ENCODE peak calls at places on chromosomes 16 and 17, in eight cellular contexts. R is mammary epithelial cell, O is lower lobe of right lung, D is sigmoid colon, V is IMR-90, Z is H9, I is uterus, P is pancreas. F is an unnamed sample.

GRCh38 chr16:78987676-78988075 is 612.9 kb downstream of the MAF start:
- DNase-seq in P (no peak), V (no peak), R (peak; percentile 83), O (no peak), I (no peak), D (no peak), Z (no peak), F (no peak)

GRCh38 chr16:73216932-73217331 is 169.0 kb upstream of the ZFHX3 start:
- DNase-seq in P (no peak), D (no peak), I (no peak), R (no peak), O (no peak), Z (no peak), V (peak; percentile 44), F (no peak)

GRCh38 chr16:1132431-1132830 is 20.5 kb upstream of the CACNA1H start:
- DNase-seq in Z (no peak), P (no peak), V (no peak), I (no peak), R (no peak), O (no peak), D (no peak), F (no peak)

GRCh38 chr16:2966803-2967184 is 2.4 kb upstream of the PAQR4 start:
- DNase-seq in V (no peak), I (no peak), R (no peak), Z (no peak), O (peak; percentile 66), P (peak; percentile 62), D (no peak), F (peak; percentile 20)

GRCh38 chr17:1555618-1556471 is 6.7 kb downstream of the PITPNA start:
- DNase-seq in O (peak; percentile 64), I (no peak), Z (no peak), R (no peak), V (no peak), P (no peak), D (no peak), F (no peak)

GRCh38 chr17:47810200-47810821 is 11.3 kb downstream of the OSBPL7 start:
- DNase-seq in Z (peak; percentile 73), O (peak; percentile 75), V (peak; percentile 87), P (peak; percentile 85), I (no peak), D (peak; percentile 63), R (peak; percentile 96), F (peak; percentile 75)

GRCh38 chr17:46194393-46195216 is 1.4 kb upstream of the KANSL1 start:
- DNase-seq in I (no peak), V (peak; percentile 59), O (no peak), P (no peak), R (no peak), Z (no peak), D (no peak), F (peak; percentile 88)

GRCh38 chr17:63827002-63827800 is at the start of the genes FTSJ3 and PSMC5:
- DNase-seq in V (peak; percentile 93), I (peak; percentile 95), R (peak; percentile 95), Z (peak; percentile 98), D (peak; percentile 98), O (peak; percentile 97), P (peak; percentile 95), F (peak; percentile 98)

GRCh38 chr17:69246726-69247375 is 18.2 kb upstream of the ABCA10 start:
- DNase-seq in I (no peak), O (no peak), R (peak; percentile 24), V (peak; percentile 55), D (no peak), P (no peak), Z (no peak), F (peak; percentile 88)

GRCh38 chr17:40497704-40498103 is 3.7 kb downstream of the TNS4 start:
- DNase-seq in I (no peak), Z (no peak), R (peak; percentile 86), D (no peak), O (no peak), V (peak; percentile 61), P (no peak), F (peak; percentile 65)

GRCh38 chr17:14203392-14203791 is 33.3 kb downstream of the CDRT15 start:
- DNase-seq in I (no peak), D (no peak), P (no peak), R (no peak), Z (no peak), O (no peak), V (peak; percentile 8), F (peak; percentile 14)

GRCh38 chr17:76700290-76700626 is 10.5 kb downstream of the MXRA7 start:
- DNase-seq in Z (no peak), D (no peak), R (no peak), P (no peak), I (no peak), O (no peak), V (no peak), F (no peak)

GRCh38 chr17:76700627-76701470 is 9.9 kb downstream of the MXRA7 start:
- DNase-seq in P (no peak), D (peak; percentile 91), V (peak; percentile 93), I (peak; percentile 89), O (no peak), Z (no peak), R (peak; percentile 82), F (peak; percentile 84)

GRCh38 chr17:76701471-76701967 is 9.2 kb downstream of the MXRA7 start:
- DNase-seq in O (no peak), V (no peak), Z (no peak), R (no peak), P (no peak), I (no peak), D (no peak), F (no peak)

GRCh38 chr17:76704799-76705198 is 6.0 kb downstream of the MXRA7 start:
- DNase-seq in I (no peak), P (no peak), O (no peak), D (peak; percentile 55), Z (no peak), V (no peak), R (no peak), F (no peak)

GRCh38 chr17:76702941-76703637 is 7.7 kb downstream of the MXRA7 start:
- DNase-seq in D (peak; percentile 65), P (no peak), Z (no peak), V (no peak), O (no peak), I (no peak), R (no peak), F (no peak)
- H3K4me1 ChIP-seq in D (peaks cover 85% of the 10 kb centered on the region), P (no peaks in the 10 kb centered on the region), Z (peaks cover 8% of the 10 kb centered on the region), V (peaks cover 43% of the 10 kb centered on the region), O (peaks cover 53% of the 10 kb centered on the region), I (no peaks in the 10 kb centered on the region), R (peaks cover 29% of the 10 kb centered on the region), F (peaks cover 53% of the 10 kb centered on the region)

DNA sequence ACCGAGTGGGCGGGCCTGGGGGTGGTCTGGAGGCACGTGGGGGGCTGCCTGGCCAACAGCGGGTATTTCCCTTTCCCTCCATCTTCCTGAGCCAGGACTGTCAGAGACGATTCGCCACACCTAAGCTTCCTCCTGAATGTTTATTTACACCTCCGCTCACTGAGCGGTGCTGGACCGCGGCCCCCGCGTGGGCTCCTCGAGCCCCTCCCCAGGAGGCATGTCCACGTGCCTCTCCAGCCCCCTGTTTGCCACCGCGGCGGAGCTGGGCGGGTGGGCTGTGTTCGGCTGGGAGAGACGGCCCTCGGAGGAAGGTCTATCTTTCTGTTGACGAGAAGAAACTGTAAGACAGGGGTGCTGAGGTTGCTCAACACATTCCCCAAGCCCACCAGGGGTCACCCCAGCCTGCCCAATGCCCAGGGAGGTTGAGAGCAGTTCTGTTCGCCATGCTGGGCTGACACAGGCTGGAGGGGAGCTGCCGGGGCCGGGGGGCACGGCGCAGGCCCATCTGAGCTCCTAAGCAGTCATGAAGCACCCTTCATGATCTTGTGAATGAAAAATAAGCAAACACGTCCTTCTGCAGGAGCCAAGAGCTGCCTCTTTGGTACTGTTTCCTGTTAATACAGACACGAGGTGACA is 8.9 kb downstream of the UBALD2 start:
- DNase-seq in P (peak; percentile 19), R (no peak), O (no peak), D (no peak), I (no peak), Z (no peak), V (no peak), F (no peak)
- H3K4me1 ChIP-seq in P (peaks cover 13% of the 10 kb centered on the region), R (peaks cover 5% of the 10 kb centered on the region), O (peaks cover 65% of the 10 kb centered on the region), D (peaks cover 28% of the 10 kb centered on the region), I (no peaks in the 10 kb centered on the region), Z (no peaks in the 10 kb centered on the region), V (peaks cover 7% of the 10 kb centered on the region), F (peaks cover 39% of the 10 kb centered on the region)

DNA sequence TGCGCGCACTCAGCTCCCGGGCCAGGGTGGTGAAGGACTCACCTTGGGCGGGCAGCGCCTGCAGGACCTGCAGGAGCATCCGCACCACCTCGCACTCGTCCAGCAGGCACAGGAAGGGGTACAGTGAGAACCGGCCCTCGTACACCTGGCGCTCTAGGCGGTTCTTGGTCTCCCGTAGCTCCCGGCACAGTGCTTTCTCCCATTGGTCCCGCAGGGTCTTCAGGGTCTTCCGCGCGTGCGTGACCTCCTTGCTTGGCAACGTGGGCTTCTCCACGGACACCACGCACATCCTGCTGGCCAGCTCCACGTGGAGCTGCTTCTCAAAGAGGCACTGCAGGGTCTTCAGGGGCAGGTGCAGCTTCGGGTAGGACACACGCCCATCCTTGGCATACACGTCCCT is 74.1 kb upstream of the MED13 start:
- DNase-seq in R (no peak), V (no peak), D (no peak), Z (no peak), I (no peak), P (no peak), O (no peak), F (no peak)
- H3K4me1 ChIP-seq in R (peaks cover 7% of the 10 kb centered on the region), V (no peaks in the 10 kb centered on the region), D (no peaks in the 10 kb centered on the region), Z (no peaks in the 10 kb centered on the region), I (no peaks in the 10 kb centered on the region), P (no peaks in the 10 kb centered on the region), O (peaks cover 8% of the 10 kb centered on the region), F (no peaks in the 10 kb centered on the region)

GRCh38 chr17:81053043-81053970 is 18.4 kb downstream of the BAIAP2 start:
- DNase-seq in Z (no peak), D (no peak), V (no peak), I (no peak), O (no peak), P (no peak), R (no peak), F (no peak)
- H3K4me1 ChIP-seq in Z (no peaks in the 10 kb centered on the region), D (peaks cover 55% of the 10 kb centered on the region), V (peaks cover 5% of the 10 kb centered on the region), I (no peaks in the 10 kb centered on the region), O (peaks cover 85% of the 10 kb centered on the region), P (no peaks in the 10 kb centered on the region), R (peaks cover 68% of the 10 kb centered on the region), F (peaks cover 15% of the 10 kb centered on the region)

DNA sequence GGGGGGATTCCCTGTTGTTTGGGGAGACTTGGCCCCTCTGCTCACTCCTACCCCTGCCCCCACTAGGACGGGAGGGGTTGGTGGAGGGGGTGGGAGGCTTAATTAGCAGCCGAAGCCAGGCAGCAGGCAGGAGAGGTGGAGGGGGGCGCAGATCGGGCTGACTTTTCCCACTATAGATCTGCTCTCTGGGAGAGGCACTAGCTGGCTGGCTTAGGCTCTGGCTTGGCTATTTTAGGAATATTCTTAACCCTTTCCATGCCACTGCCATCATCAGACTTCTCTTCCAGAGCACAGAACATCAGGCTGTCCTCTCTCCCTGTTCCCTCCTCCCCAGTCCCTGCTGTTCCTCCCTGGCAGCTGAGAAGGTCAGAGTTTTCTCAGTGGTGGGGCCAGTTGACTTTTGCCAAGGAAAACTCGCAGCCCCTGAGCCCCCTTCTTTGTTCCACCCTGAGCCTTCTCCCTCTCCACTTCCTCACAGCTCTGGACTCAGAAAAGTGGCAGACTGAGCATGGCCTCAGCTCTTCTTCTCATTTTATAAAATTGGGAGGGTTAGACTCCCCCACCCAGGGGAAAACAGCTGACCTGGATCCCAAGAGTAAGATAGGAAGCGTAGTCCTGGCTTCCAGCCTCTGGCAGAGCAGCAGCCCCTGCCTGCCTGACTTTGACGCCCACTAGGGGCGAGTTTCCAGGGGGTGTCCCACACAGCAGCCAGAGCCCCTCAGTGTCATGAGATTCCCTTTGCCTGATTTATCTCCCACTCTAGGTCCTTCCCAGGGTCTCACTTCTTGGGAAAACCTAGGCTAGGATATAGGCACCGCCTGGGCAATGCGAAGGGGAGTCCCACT is 9.9 kb upstream of the C1QL1 start:
- DNase-seq in P (no peak), I (no peak), Z (no peak), V (no peak), R (no peak), O (no peak), D (no peak), F (no peak)
- H3K4me1 ChIP-seq in P (no peaks in the 10 kb centered on the region), I (no peaks in the 10 kb centered on the region), Z (no peaks in the 10 kb centered on the region), V (peaks cover 39% of the 10 kb centered on the region), R (peaks cover 1% of the 10 kb centered on the region), O (peaks cover 26% of the 10 kb centered on the region), D (peaks cover 57% of the 10 kb centered on the region), F (peaks cover 8% of the 10 kb centered on the region)